ENCODE peak calls at places on chromosomes 1 and 21, in nine cellular contexts. One of them, this sample, is unnamed.

GRCh38 chr21:16912075-16912474 is 600.8 kb upstream of the CXADR start:
- DNase-seq in adipocyte: peak
- DNase-seq in A549: no peak
- DNase-seq in sigmoid colon: no peak
- DNase-seq in astrocyte of the spinal cord: peak
- DNase-seq in RWPE2: no peak
- DNase-seq in colonic mucosa: no peak
- DNase-seq in epithelial cell of esophagus: peak
- DNase-seq in gastrocnemius medialis: no peak
- DNase-seq in this sample: no peak

GRCh38 chr1:151130837-151131586 is 15.4 kb downstream of the SEMA6C start:
- DNase-seq in adipocyte: peak
- DNase-seq in A549: no peak
- DNase-seq in sigmoid colon: peak
- DNase-seq in astrocyte of the spinal cord: peak
- DNase-seq in RWPE2: peak
- DNase-seq in colonic mucosa: peak
- DNase-seq in epithelial cell of esophagus: peak
- DNase-seq in gastrocnemius medialis: peak
- DNase-seq in this sample: peak

GRCh38 chr1:10541286-10541685 is 66.5 kb downstream of the PEX14 start:
- DNase-seq in adipocyte: no peak
- DNase-seq in A549: no peak
- DNase-seq in sigmoid colon: no peak
- DNase-seq in astrocyte of the spinal cord: no peak
- DNase-seq in RWPE2: no peak
- DNase-seq in colonic mucosa: no peak
- DNase-seq in epithelial cell of esophagus: no peak
- DNase-seq in gastrocnemius medialis: no peak
- DNase-seq in this sample: no peak

GRCh38 chr1:234958066-234958701 is 170.5 kb downstream of the TOMM20 start:
- DNase-seq in adipocyte: no peak
- DNase-seq in A549: no peak
- DNase-seq in sigmoid colon: no peak
- DNase-seq in astrocyte of the spinal cord: no peak
- DNase-seq in RWPE2: no peak
- DNase-seq in colonic mucosa: peak
- DNase-seq in epithelial cell of esophagus: no peak
- DNase-seq in gastrocnemius medialis: no peak
- DNase-seq in this sample: no peak

GRCh38 chr1:49556676-49557234 is 467.0 kb downstream of the AGBL4 start:
- DNase-seq in adipocyte: no peak
- DNase-seq in A549: no peak
- DNase-seq in sigmoid colon: no peak
- DNase-seq in astrocyte of the spinal cord: no peak
- DNase-seq in RWPE2: no peak
- DNase-seq in colonic mucosa: no peak
- DNase-seq in epithelial cell of esophagus: no peak
- DNase-seq in gastrocnemius medialis: no peak
- DNase-seq in this sample: no peak

GRCh38 chr1:3656450-3657095 is 4.3 kb downstream of the TP73 start:
- DNase-seq in adipocyte: no peak
- DNase-seq in A549: no peak
- DNase-seq in sigmoid colon: no peak
- DNase-seq in astrocyte of the spinal cord: no peak
- DNase-seq in RWPE2: no peak
- DNase-seq in colonic mucosa: no peak
- DNase-seq in epithelial cell of esophagus: no peak
- DNase-seq in gastrocnemius medialis: no peak
- DNase-seq in this sample: no peak

GRCh38 chr1:52341861-52342260 is 24.1 kb downstream of the CC2D1B start:
- DNase-seq in adipocyte: no peak
- DNase-seq in A549: no peak
- DNase-seq in sigmoid colon: no peak
- DNase-seq in astrocyte of the spinal cord: no peak
- DNase-seq in RWPE2: no peak
- DNase-seq in colonic mucosa: no peak
- DNase-seq in epithelial cell of esophagus: no peak
- DNase-seq in gastrocnemius medialis: no peak
- DNase-seq in this sample: no peak

GRCh38 chr1:40625076-40625475 is 40.4 kb downstream of the RIMS3 start:
- DNase-seq in adipocyte: peak
- DNase-seq in A549: no peak
- DNase-seq in sigmoid colon: no peak
- DNase-seq in astrocyte of the spinal cord: peak
- DNase-seq in RWPE2: no peak
- DNase-seq in colonic mucosa: peak
- DNase-seq in epithelial cell of esophagus: peak
- DNase-seq in gastrocnemius medialis: no peak
- DNase-seq in this sample: no peak

GRCh38 chr1:111669268-111669667 is 49.7 kb downstream of the RAP1A start:
- DNase-seq in adipocyte: no peak
- DNase-seq in A549: no peak
- DNase-seq in sigmoid colon: no peak
- DNase-seq in astrocyte of the spinal cord: no peak
- DNase-seq in RWPE2: no peak
- DNase-seq in colonic mucosa: no peak
- DNase-seq in epithelial cell of esophagus: no peak
- DNase-seq in gastrocnemius medialis: no peak
- DNase-seq in this sample: no peak

GRCh38 chr21:39182016-39182415 is 1.2 kb downstream of the PSMG1 start:
- DNase-seq in adipocyte: peak
- DNase-seq in A549: no peak
- DNase-seq in sigmoid colon: no peak
- DNase-seq in astrocyte of the spinal cord: no peak
- DNase-seq in RWPE2: no peak
- DNase-seq in colonic mucosa: no peak
- DNase-seq in epithelial cell of esophagus: no peak
- DNase-seq in gastrocnemius medialis: no peak
- DNase-seq in this sample: no peak

GRCh38 chr21:35303085-35303484 is 254.0 kb upstream of the RUNX1 start:
- DNase-seq in adipocyte: peak
- DNase-seq in A549: no peak
- DNase-seq in sigmoid colon: no peak
- DNase-seq in astrocyte of the spinal cord: peak
- DNase-seq in RWPE2: peak
- DNase-seq in colonic mucosa: no peak
- DNase-seq in epithelial cell of esophagus: peak
- DNase-seq in gastrocnemius medialis: no peak
- DNase-seq in this sample: no peak

GRCh38 chr1:46423574-46424240 is 29.6 kb downstream of the FAAH start:
- DNase-seq in adipocyte: no peak
- DNase-seq in A549: no peak
- DNase-seq in sigmoid colon: no peak
- DNase-seq in astrocyte of the spinal cord: no peak
- DNase-seq in RWPE2: no peak
- DNase-seq in colonic mucosa: no peak
- DNase-seq in epithelial cell of esophagus: peak
- DNase-seq in gastrocnemius medialis: no peak
- DNase-seq in this sample: no peak

GRCh38 chr21:37784591-37785318 is 131.5 kb downstream of the KCNJ6 start:
- DNase-seq in adipocyte: peak
- DNase-seq in A549: no peak
- DNase-seq in sigmoid colon: no peak
- DNase-seq in astrocyte of the spinal cord: no peak
- DNase-seq in RWPE2: no peak
- DNase-seq in colonic mucosa: no peak
- DNase-seq in epithelial cell of esophagus: no peak
- DNase-seq in gastrocnemius medialis: no peak
- DNase-seq in this sample: no peak
- H3K4me3 ChIP-seq in adipocyte: no peak
- H3K4me3 ChIP-seq in A549: no peak
- H3K4me3 ChIP-seq in sigmoid colon: no peak
- H3K4me3 ChIP-seq in astrocyte of the spinal cord: no peak
- H3K4me3 ChIP-seq in RWPE2: no peak
- H3K4me3 ChIP-seq in colonic mucosa: no peak
- H3K4me3 ChIP-seq in epithelial cell of esophagus: no peak
- H3K4me3 ChIP-seq in gastrocnemius medialis: no peak
- H3K4me3 ChIP-seq in this sample: no peak

DNA sequence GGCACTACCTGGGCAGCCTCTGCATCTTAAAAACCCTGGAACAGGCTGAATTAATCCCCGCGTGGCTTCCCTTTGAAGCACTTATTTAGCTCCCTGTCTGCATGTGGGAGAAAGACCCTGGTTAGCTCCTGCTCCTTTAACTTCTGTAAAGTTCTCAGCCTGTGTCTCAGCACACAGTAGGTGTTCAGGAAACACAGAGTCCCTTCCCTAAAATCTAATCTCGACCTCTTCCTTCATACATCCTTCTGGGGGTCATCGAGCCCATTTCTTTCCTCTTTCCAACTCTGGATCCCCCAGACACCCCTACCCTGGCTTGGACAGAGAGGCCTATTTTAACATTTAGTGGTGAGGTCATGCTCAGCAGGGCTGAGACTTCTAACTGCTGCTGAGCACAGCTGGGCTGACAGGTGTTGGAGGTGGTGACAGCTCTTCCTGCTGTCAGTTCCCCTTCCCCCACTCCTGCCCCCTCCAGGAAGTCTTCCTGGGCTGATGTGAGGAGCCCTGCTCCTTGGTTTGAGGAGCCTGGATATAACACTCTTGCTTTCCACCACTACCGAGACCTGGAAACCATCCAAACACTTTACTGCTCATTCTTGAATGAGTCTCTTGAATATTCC is 5.4 kb downstream of the E2F2 start:
- DNase-seq in adipocyte: no peak
- DNase-seq in A549: no peak
- DNase-seq in sigmoid colon: no peak
- DNase-seq in astrocyte of the spinal cord: no peak
- DNase-seq in RWPE2: no peak
- DNase-seq in colonic mucosa: peak
- DNase-seq in epithelial cell of esophagus: no peak
- DNase-seq in gastrocnemius medialis: no peak
- DNase-seq in this sample: no peak
- H3K4me3 ChIP-seq in adipocyte: no peak
- H3K4me3 ChIP-seq in A549: no peak
- H3K4me3 ChIP-seq in sigmoid colon: no peak
- H3K4me3 ChIP-seq in astrocyte of the spinal cord: no peak
- H3K4me3 ChIP-seq in RWPE2: no peak
- H3K4me3 ChIP-seq in colonic mucosa: no peak
- H3K4me3 ChIP-seq in epithelial cell of esophagus: no peak
- H3K4me3 ChIP-seq in gastrocnemius medialis: no peak
- H3K4me3 ChIP-seq in this sample: no peak

GRCh38 chr1:58249371-58249728 is 297.2 kb downstream of the OMA1 start:
- DNase-seq in adipocyte: no peak
- DNase-seq in A549: no peak
- DNase-seq in sigmoid colon: no peak
- DNase-seq in astrocyte of the spinal cord: no peak
- DNase-seq in RWPE2: no peak
- DNase-seq in colonic mucosa: no peak
- DNase-seq in epithelial cell of esophagus: no peak
- DNase-seq in gastrocnemius medialis: no peak
- DNase-seq in this sample: no peak
- H3K4me3 ChIP-seq in adipocyte: peak
- H3K4me3 ChIP-seq in A549: no peak
- H3K4me3 ChIP-seq in sigmoid colon: peak
- H3K4me3 ChIP-seq in astrocyte of the spinal cord: no peak
- H3K4me3 ChIP-seq in RWPE2: no peak
- H3K4me3 ChIP-seq in colonic mucosa: no peak
- H3K4me3 ChIP-seq in epithelial cell of esophagus: no peak
- H3K4me3 ChIP-seq in gastrocnemius medialis: peak
- H3K4me3 ChIP-seq in this sample: peak

DNA sequence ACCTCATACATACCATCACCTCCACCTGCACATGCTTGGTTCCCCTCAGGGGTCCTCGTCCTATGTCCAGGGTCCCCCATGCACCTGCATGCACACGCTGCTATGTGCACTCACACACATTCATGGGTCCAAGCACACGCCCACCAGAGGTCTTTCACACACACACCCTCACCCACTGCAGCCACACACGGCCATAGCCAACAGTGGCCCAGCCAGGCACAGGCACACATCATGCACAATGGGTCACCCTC is 1.2 kb downstream of the SDC3 start:
- DNase-seq in adipocyte: no peak
- DNase-seq in A549: no peak
- DNase-seq in sigmoid colon: no peak
- DNase-seq in astrocyte of the spinal cord: no peak
- DNase-seq in RWPE2: no peak
- DNase-seq in colonic mucosa: no peak
- DNase-seq in epithelial cell of esophagus: no peak
- DNase-seq in gastrocnemius medialis: no peak
- DNase-seq in this sample: no peak
- H3K4me3 ChIP-seq in adipocyte: peak
- H3K4me3 ChIP-seq in A549: no peak
- H3K4me3 ChIP-seq in sigmoid colon: peak
- H3K4me3 ChIP-seq in astrocyte of the spinal cord: peak
- H3K4me3 ChIP-seq in RWPE2: peak
- H3K4me3 ChIP-seq in colonic mucosa: peak
- H3K4me3 ChIP-seq in epithelial cell of esophagus: no peak
- H3K4me3 ChIP-seq in gastrocnemius medialis: peak
- H3K4me3 ChIP-seq in this sample: peak

DNA sequence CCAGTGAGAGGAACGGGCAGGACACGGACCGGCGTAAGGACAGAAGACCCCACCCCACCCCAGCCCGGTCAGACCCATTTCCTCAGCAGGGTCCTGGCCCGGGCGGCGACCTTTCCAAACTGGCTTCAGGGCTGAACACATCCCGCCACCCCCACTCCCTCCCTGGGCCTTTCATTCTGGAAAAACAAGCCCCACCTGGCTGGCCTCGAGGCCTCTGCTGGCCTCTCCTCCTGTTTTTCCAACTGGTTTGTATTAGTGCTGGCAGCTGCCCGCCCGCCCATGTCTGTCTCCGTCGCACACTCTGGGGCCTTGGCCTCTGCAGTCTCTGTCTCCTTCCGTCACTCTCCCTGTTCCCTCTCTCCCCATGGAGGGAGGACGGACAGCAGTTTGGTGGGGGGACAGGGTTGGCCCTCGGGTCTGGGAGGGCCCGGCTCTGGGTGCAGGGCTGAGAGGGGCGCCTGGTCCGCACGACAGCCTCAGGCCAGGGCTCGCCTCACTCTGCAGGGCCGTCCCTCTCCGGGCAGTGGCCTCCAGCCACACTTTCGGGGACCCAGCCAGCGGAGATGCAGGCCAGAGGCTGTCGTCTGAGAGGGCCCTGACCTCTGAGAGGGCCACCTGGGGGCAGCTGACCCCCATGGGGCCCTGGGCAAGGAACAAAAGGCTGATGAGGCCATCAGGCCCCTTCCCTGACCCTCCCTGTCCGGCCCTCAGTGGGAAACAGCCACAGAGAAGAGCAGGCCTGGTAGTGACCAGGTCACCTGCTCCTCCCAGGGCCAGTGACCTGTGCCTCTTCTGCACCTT is 1.5 kb upstream of the MXRA8 start:
- DNase-seq in adipocyte: peak
- DNase-seq in A549: no peak
- DNase-seq in sigmoid colon: no peak
- DNase-seq in astrocyte of the spinal cord: peak
- DNase-seq in RWPE2: no peak
- DNase-seq in colonic mucosa: peak
- DNase-seq in epithelial cell of esophagus: no peak
- DNase-seq in gastrocnemius medialis: peak
- DNase-seq in this sample: peak
- H3K4me3 ChIP-seq in adipocyte: peak
- H3K4me3 ChIP-seq in A549: no peak
- H3K4me3 ChIP-seq in sigmoid colon: no peak
- H3K4me3 ChIP-seq in astrocyte of the spinal cord: no peak
- H3K4me3 ChIP-seq in RWPE2: no peak
- H3K4me3 ChIP-seq in colonic mucosa: no peak
- H3K4me3 ChIP-seq in epithelial cell of esophagus: no peak
- H3K4me3 ChIP-seq in gastrocnemius medialis: no peak
- H3K4me3 ChIP-seq in this sample: no peak

GRCh38 chr1:207001492-207002245 is 30.9 kb downstream of the C1orf116 start:
- DNase-seq in adipocyte: no peak
- DNase-seq in A549: no peak
- DNase-seq in sigmoid colon: no peak
- DNase-seq in astrocyte of the spinal cord: no peak
- DNase-seq in RWPE2: no peak
- DNase-seq in colonic mucosa: peak
- DNase-seq in epithelial cell of esophagus: peak
- DNase-seq in gastrocnemius medialis: no peak
- DNase-seq in this sample: no peak
- H3K4me3 ChIP-seq in adipocyte: no peak
- H3K4me3 ChIP-seq in A549: no peak
- H3K4me3 ChIP-seq in sigmoid colon: no peak
- H3K4me3 ChIP-seq in astrocyte of the spinal cord: no peak
- H3K4me3 ChIP-seq in RWPE2: no peak
- H3K4me3 ChIP-seq in colonic mucosa: no peak
- H3K4me3 ChIP-seq in epithelial cell of esophagus: no peak
- H3K4me3 ChIP-seq in gastrocnemius medialis: no peak
- H3K4me3 ChIP-seq in this sample: no peak